ENCODE peak calls at places on chromosomes 11 and 22, in five cellular contexts. One of them, this sample, is unnamed.
A peak's percentile ranks its signal among the peaks of the same experiment; 100 is the strongest.

GRCh38 chr11:61777234-61778090 is 14.9 kb downstream of the TMEM258 start:
- DNase-seq in hepatocyte: no peak
- DNase-seq in mesenchymal stem cell: no peak
- DNase-seq in GM23248: peak; percentile 47
- DNase-seq in fibroblast of lung: peak; percentile 11
- DNase-seq in this sample: peak; percentile 94

GRCh38 chr11:129815596-129816461 is at the start of gene TMEM45B:
- DNase-seq in GM23248: no peak
- DNase-seq in hepatocyte: peak; percentile 80
- DNase-seq in fibroblast of lung: no peak
- DNase-seq in mesenchymal stem cell: no peak
- DNase-seq in this sample: peak; percentile 29

GRCh38 chr11:8658210-8658968 is 24.1 kb downstream of the TRIM66 start:
- DNase-seq in hepatocyte: no peak
- DNase-seq in fibroblast of lung: no peak
- DNase-seq in mesenchymal stem cell: no peak
- DNase-seq in GM23248: peak; percentile 13
- DNase-seq in this sample: no peak

GRCh38 chr11:35852056-35852455 is 91.8 kb upstream of the LDLRAD3 start:
- DNase-seq in fibroblast of lung: no peak
- DNase-seq in hepatocyte: no peak
- DNase-seq in mesenchymal stem cell: no peak
- DNase-seq in GM23248: no peak
- DNase-seq in this sample: peak; percentile 48

GRCh38 chr11:66856496-66857233 is at the start of gene LRFN4:
- DNase-seq in hepatocyte: peak; percentile 70
- DNase-seq in GM23248: peak; percentile 77
- DNase-seq in fibroblast of lung: peak; percentile 51
- DNase-seq in mesenchymal stem cell: no peak
- DNase-seq in this sample: peak; percentile 98

GRCh38 chr11:133503776-133504175 is 28.5 kb downstream of the OPCML start:
- DNase-seq in mesenchymal stem cell: no peak
- DNase-seq in hepatocyte: no peak
- DNase-seq in GM23248: no peak
- DNase-seq in fibroblast of lung: no peak
- DNase-seq in this sample: no peak

GRCh38 chr11:10298342-10298741 is 4.3 kb upstream of the SBF2 start:
- DNase-seq in GM23248: peak; percentile 79
- DNase-seq in fibroblast of lung: peak; percentile 97
- DNase-seq in hepatocyte: no peak
- DNase-seq in mesenchymal stem cell: peak; percentile 98
- DNase-seq in this sample: peak; percentile 94

GRCh38 chr11:14386081-14386480 is 27.1 kb upstream of the RRAS2 start:
- DNase-seq in fibroblast of lung: no peak
- DNase-seq in hepatocyte: no peak
- DNase-seq in mesenchymal stem cell: no peak
- DNase-seq in GM23248: no peak
- DNase-seq in this sample: no peak

GRCh38 chr22:39937881-39938280 is 22.3 kb upstream of the TMA7B start:
- DNase-seq in GM23248: no peak
- DNase-seq in fibroblast of lung: no peak
- DNase-seq in hepatocyte: no peak
- DNase-seq in mesenchymal stem cell: no peak
- DNase-seq in this sample: no peak

GRCh38 chr11:115222218-115222862 is 281.9 kb downstream of the CADM1 start:
- DNase-seq in GM23248: peak; percentile 83
- DNase-seq in mesenchymal stem cell: peak; percentile 87
- DNase-seq in hepatocyte: no peak
- DNase-seq in fibroblast of lung: peak; percentile 98
- DNase-seq in this sample: peak; percentile 37

GRCh38 chr11:42766191-42766590 is 545.6 kb upstream of the API5 start:
- DNase-seq in hepatocyte: no peak
- DNase-seq in GM23248: no peak
- DNase-seq in mesenchymal stem cell: no peak
- DNase-seq in fibroblast of lung: no peak
- DNase-seq in this sample: no peak

GRCh38 chr11:96035031-96035743 is 111.3 kb upstream of the MTMR2 start:
- DNase-seq in fibroblast of lung: no peak
- DNase-seq in hepatocyte: no peak
- DNase-seq in mesenchymal stem cell: peak; percentile 64
- DNase-seq in GM23248: no peak
- DNase-seq in this sample: no peak

GRCh38 chr11:3614742-3615171 is 27.0 kb downstream of the ART5 start:
- DNase-seq in fibroblast of lung: no peak
- DNase-seq in GM23248: peak; percentile 55
- DNase-seq in hepatocyte: no peak
- DNase-seq in mesenchymal stem cell: no peak
- DNase-seq in this sample: peak; percentile 37

GRCh38 chr11:119056397-119056999 is 507 bp downstream of the HYOU1 start:
- DNase-seq in GM23248: peak; percentile 54
- DNase-seq in fibroblast of lung: no peak
- DNase-seq in hepatocyte: peak; percentile 63
- DNase-seq in mesenchymal stem cell: peak; percentile 19
- DNase-seq in this sample: peak; percentile 85

GRCh38 chr22:46967445-46968358 is 205.3 kb downstream of the TBC1D22A start:
- DNase-seq in GM23248: no peak
- DNase-seq in fibroblast of lung: no peak
- DNase-seq in hepatocyte: no peak
- DNase-seq in mesenchymal stem cell: no peak
- DNase-seq in this sample: peak; percentile 78

GRCh38 chr22:26589367-26589844 is 526 bp downstream of the TPST2 start:
- DNase-seq in fibroblast of lung: peak; percentile 29
- DNase-seq in mesenchymal stem cell: peak; percentile 37
- DNase-seq in GM23248: peak; percentile 61
- DNase-seq in hepatocyte: peak; percentile 53
- DNase-seq in this sample: no peak

GRCh38 chr11:67379061-67380058 is 6.0 kb upstream of the CLCF1 start:
- DNase-seq in mesenchymal stem cell: peak; percentile 66
- DNase-seq in hepatocyte: peak; percentile 54
- DNase-seq in GM23248: peak; percentile 94
- DNase-seq in fibroblast of lung: peak; percentile 70
- DNase-seq in this sample: peak; percentile 97

GRCh38 chr11:1271002-1271401 is 38.4 kb downstream of the TOLLIP start:
- DNase-seq in hepatocyte: no peak
- DNase-seq in fibroblast of lung: peak; percentile 10
- DNase-seq in mesenchymal stem cell: peak; percentile 7
- DNase-seq in GM23248: peak; percentile 15
- DNase-seq in this sample: no peak

GRCh38 chr11:118885319-118885718 is 1.6 kb downstream of the CXCR5 start:
- DNase-seq in GM23248: no peak
- DNase-seq in mesenchymal stem cell: no peak
- DNase-seq in fibroblast of lung: no peak
- DNase-seq in hepatocyte: no peak
- DNase-seq in this sample: peak; percentile 42

GRCh38 chr11:41319434-41319833 is 140.0 kb downstream of the LRRC4C start:
- DNase-seq in GM23248: no peak
- DNase-seq in mesenchymal stem cell: no peak
- DNase-seq in hepatocyte: no peak
- DNase-seq in fibroblast of lung: no peak
- DNase-seq in this sample: no peak

GRCh38 chr11:131928992-131929391 is 558.6 kb downstream of the NTM start:
- DNase-seq in fibroblast of lung: no peak
- DNase-seq in mesenchymal stem cell: no peak
- DNase-seq in hepatocyte: no peak
- DNase-seq in GM23248: no peak
- DNase-seq in this sample: no peak
- H2AFZ ChIP-seq in fibroblast of lung: no peak overlapping the region
- H2AFZ ChIP-seq in mesenchymal stem cell: no peak overlapping the region
- H2AFZ ChIP-seq in hepatocyte: no peak overlapping the region
- H2AFZ ChIP-seq in GM23248: no peak overlapping the region
- H2AFZ ChIP-seq in this sample: no peak overlapping the region

GRCh38 chr22:18152519-18152918 is 2.5 kb downstream of the USP18 start:
- DNase-seq in fibroblast of lung: no peak
- DNase-seq in hepatocyte: no peak
- DNase-seq in mesenchymal stem cell: no peak
- DNase-seq in GM23248: no peak
- DNase-seq in this sample: peak; percentile 53
- H2AFZ ChIP-seq in fibroblast of lung: no peak overlapping the region
- H2AFZ ChIP-seq in hepatocyte: no peak overlapping the region
- H2AFZ ChIP-seq in mesenchymal stem cell: no peak overlapping the region
- H2AFZ ChIP-seq in GM23248: no peak overlapping the region
- H2AFZ ChIP-seq in this sample: no peak overlapping the region

GRCh38 chr11:86620796-86621575 is 51.4 kb downstream of the ME3 start:
- DNase-seq in mesenchymal stem cell: peak; percentile 60
- DNase-seq in hepatocyte: no peak
- DNase-seq in fibroblast of lung: peak; percentile 87
- DNase-seq in GM23248: peak; percentile 57
- DNase-seq in this sample: peak; percentile 45
- H2AFZ ChIP-seq in mesenchymal stem cell: no peak overlapping the region
- H2AFZ ChIP-seq in hepatocyte: no peak overlapping the region
- H2AFZ ChIP-seq in fibroblast of lung: no peak overlapping the region
- H2AFZ ChIP-seq in GM23248: peak overlapping the region; percentile 40
- H2AFZ ChIP-seq in this sample: no peak overlapping the region

GRCh38 chr11:103396237-103396636 is 287.0 kb downstream of the DYNC2H1 start:
- DNase-seq in GM23248: peak; percentile 46
- DNase-seq in mesenchymal stem cell: peak; percentile 89
- DNase-seq in hepatocyte: no peak
- DNase-seq in fibroblast of lung: peak; percentile 27
- DNase-seq in this sample: no peak
- H2AFZ ChIP-seq in GM23248: no peak overlapping the region
- H2AFZ ChIP-seq in mesenchymal stem cell: no peak overlapping the region
- H2AFZ ChIP-seq in hepatocyte: no peak overlapping the region
- H2AFZ ChIP-seq in fibroblast of lung: no peak overlapping the region
- H2AFZ ChIP-seq in this sample: no peak overlapping the region

DNA sequence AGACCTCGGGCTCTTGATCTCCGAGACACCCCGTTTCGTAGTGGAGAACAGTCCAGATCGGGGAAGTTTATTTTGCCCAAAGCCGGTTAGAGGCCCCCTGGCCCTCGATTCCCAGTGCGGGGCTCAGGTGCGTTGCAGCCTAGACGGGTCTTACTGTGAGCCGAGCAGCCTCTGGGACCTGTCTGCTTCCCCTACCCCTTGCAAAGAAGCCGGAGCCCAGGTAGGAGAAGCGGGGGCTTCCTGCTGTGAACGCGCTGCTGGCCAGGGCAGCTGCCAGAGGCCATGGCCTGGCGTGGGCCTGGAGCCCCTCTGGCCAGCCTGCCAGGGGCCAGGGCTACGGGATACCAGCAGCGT is 619 bp downstream of the TSPO start:
- DNase-seq in mesenchymal stem cell: no peak
- DNase-seq in GM23248: no peak
- DNase-seq in hepatocyte: no peak
- DNase-seq in fibroblast of lung: no peak
- DNase-seq in this sample: peak; percentile 91
- H2AFZ ChIP-seq in mesenchymal stem cell: no peak overlapping the region
- H2AFZ ChIP-seq in GM23248: peak overlapping the region; percentile 78
- H2AFZ ChIP-seq in hepatocyte: peak overlapping the region; percentile 97
- H2AFZ ChIP-seq in fibroblast of lung: no peak overlapping the region
- H2AFZ ChIP-seq in this sample: peak overlapping the region; percentile 57

DNA sequence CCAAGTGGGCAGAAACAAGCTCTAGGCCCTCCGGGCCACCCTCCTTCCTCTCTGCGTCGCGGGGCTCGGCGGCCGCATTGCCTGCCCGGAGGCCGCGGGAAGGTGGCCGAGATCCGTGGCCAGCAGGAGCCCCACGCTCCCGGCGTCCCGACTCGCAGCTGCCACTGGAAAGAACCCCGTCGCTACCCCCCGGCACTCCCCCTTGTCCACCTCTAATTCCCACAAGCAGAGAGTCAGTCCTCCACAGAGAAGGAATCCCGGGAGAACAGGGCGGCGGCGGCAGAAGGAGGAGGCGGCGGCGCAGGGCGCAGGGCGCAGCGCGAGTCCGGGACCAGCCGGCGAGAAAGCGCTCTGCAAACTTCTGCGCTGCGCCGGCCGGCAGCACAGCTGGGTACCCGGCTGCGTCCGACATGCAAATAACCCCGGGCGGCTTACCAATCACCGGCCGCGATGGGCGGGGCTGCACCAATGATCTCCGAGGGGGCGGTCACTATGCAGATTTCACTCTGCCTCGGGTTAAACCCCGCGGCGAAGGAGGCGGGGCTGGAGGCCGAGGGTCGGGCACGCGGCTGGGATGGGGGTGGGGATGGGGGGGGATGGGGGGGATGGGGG is at the start of gene ABTB2:
- DNase-seq in fibroblast of lung: peak; percentile 98
- DNase-seq in mesenchymal stem cell: peak; percentile 97
- DNase-seq in hepatocyte: peak; percentile 99
- DNase-seq in GM23248: peak; percentile 100
- DNase-seq in this sample: peak; percentile 99
- H2AFZ ChIP-seq in fibroblast of lung: peak within 1 kb of the TSS; percentile 84
- H2AFZ ChIP-seq in mesenchymal stem cell: peak within 1 kb of the TSS; percentile 43
- H2AFZ ChIP-seq in hepatocyte: peak within 1 kb of the TSS; percentile 58
- H2AFZ ChIP-seq in GM23248: peak within 1 kb of the TSS; percentile 70
- H2AFZ ChIP-seq in this sample: peak within 1 kb of the TSS; percentile 90

GRCh38 chr22:36331306-36331911 is 56.4 kb downstream of the MYH9 start:
- DNase-seq in mesenchymal stem cell: peak; percentile 97
- DNase-seq in fibroblast of lung: peak; percentile 98
- DNase-seq in hepatocyte: peak; percentile 88
- DNase-seq in GM23248: peak; percentile 94
- DNase-seq in this sample: peak; percentile 90
- H2AFZ ChIP-seq in mesenchymal stem cell: no peak overlapping the region
- H2AFZ ChIP-seq in fibroblast of lung: no peak overlapping the region
- H2AFZ ChIP-seq in hepatocyte: no peak overlapping the region
- H2AFZ ChIP-seq in GM23248: no peak overlapping the region
- H2AFZ ChIP-seq in this sample: no peak overlapping the region